ENCODE peak calls at places on chromosomes 5 and 9, in four cellular contexts. Y, G, H and R are unnamed samples.

GRCh38 chr5:67290620-67291019 is 94.0 kb upstream of the CD180 start:
- DNase-seq in H (no peak), G (no peak), Y (no peak), R (no peak)

GRCh38 chr9:114112325-114112724 is 13.2 kb upstream of the KIF12 start:
- DNase-seq in Y (no peak), G (no peak), H (no peak), R (no peak)

GRCh38 chr5:72641164-72641563 is 134.0 kb upstream of the ZNF366 start:
- DNase-seq in H (no peak), Y (no peak), G (no peak), R (no peak)

GRCh38 chr9:36714161-36714560 is 141.5 kb downstream of the MELK start:
- DNase-seq in G (no peak), Y (no peak), H (no peak), R (no peak)

GRCh38 chr9:297104-297794 is 82.6 kb downstream of the DOCK8 start:
- DNase-seq in Y (no peak), H (no peak), G (peak), R (peak)

GRCh38 chr5:5421149-5421960 is 1.1 kb upstream of the ICE1 start:
- DNase-seq in H (no peak), Y (peak), G (no peak), R (no peak)

GRCh38 chr9:127854169-127854833 is at the start of gene ENG:
- DNase-seq in Y (peak), H (no peak), G (peak), R (no peak)

GRCh38 chr5:77087484-77088291 is 603 bp upstream of the ZBED3 start:
- DNase-seq in G (peak), Y (no peak), H (no peak), R (no peak)

GRCh38 chr9:22279621-22280020 is 167.0 kb upstream of the DMRTA1 start:
- DNase-seq in G (no peak), H (no peak), Y (no peak), R (no peak)

GRCh38 chr5:123098767-123099513 is 9.9 kb downstream of the PRDM6 start:
- DNase-seq in H (no peak), Y (no peak), G (no peak), R (no peak)

GRCh38 chr5:77832166-77832770 is 56.1 kb upstream of the TBCA start:
- DNase-seq in H (no peak), G (no peak), Y (no peak), R (no peak)

GRCh38 chr5:172274951-172275753 is 8.4 kb downstream of the UBTD2 start:
- DNase-seq in Y (peak), G (no peak), H (peak), R (peak)

GRCh38 chr9:91412895-91413294 is 10.7 kb downstream of the NFIL3 start:
- DNase-seq in G (no peak), H (no peak), Y (no peak), R (no peak)

GRCh38 chr5:16234598-16234997 is 55.0 kb upstream of the MARCHF11 start:
- DNase-seq in G (no peak), Y (no peak), H (no peak), R (no peak)

GRCh38 chr5:88049156-88049555 is 219.5 kb downstream of the TMEM161B start:
- DNase-seq in G (no peak), Y (no peak), H (no peak), R (no peak)

GRCh38 chr5:35671516-35671915 is 53.9 kb downstream of the SPEF2 start:
- DNase-seq in Y (no peak), G (no peak), H (no peak), R (no peak)

GRCh38 chr5:142840591-142840990 is 70.4 kb downstream of the ARHGAP26 start:
- DNase-seq in H (no peak), G (no peak), Y (no peak), R (no peak)

GRCh38 chr5:111478266-111478665 is 34.1 kb downstream of the STARD4 start:
- DNase-seq in Y (no peak), G (no peak), H (no peak), R (no peak)

DNA sequence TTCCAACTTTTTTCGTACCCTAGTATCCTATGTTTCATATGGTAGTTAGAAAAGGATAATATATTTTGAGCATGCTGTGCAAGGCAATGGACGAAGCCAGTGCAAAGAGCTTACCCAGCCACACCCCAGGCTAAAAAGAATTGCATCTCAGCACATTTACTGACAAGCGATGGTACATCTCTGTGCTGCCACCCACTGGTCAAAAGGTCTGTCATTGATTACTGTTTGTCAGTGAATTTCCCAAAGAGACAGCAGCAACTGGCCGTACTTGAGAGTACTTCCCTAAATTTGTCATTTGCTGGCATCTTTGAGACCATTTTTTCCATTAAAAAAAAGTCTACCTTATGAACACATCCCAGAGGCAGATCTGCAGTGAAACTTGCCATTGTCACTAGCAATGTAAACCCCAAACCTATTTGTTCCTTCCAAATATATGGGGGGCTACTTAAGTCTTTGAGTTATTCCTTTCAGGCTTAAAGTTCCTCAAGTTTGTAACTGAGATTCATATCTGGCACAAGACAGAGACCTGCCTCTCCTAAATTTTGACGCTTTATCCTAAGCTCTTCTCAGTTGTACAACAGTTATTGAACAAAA is 184.3 kb downstream of the CTNND2 start:
- DNase-seq in G (no peak), Y (peak), H (no peak), R (no peak)
- TF ChIP-seq CTCF in G (no peak), Y (peak), H (no peak), R (no peak)

GRCh38 chr9:98208635-98209034 is 16.2 kb upstream of the CORO2A start:
- DNase-seq in Y (no peak), H (no peak), G (no peak), R (no peak)

GRCh38 chr9:98206754-98207153 is 14.3 kb upstream of the CORO2A start:
- DNase-seq in H (no peak), Y (no peak), G (no peak), R (no peak)

GRCh38 chr9:98210435-98210834 is 18.0 kb upstream of the CORO2A start:
- DNase-seq in Y (no peak), G (no peak), H (no peak), R (no peak)

GRCh38 chr9:98209530-98209929 is 17.1 kb upstream of the CORO2A start:
- DNase-seq in Y (no peak), G (no peak), H (no peak), R (no peak)

DNA sequence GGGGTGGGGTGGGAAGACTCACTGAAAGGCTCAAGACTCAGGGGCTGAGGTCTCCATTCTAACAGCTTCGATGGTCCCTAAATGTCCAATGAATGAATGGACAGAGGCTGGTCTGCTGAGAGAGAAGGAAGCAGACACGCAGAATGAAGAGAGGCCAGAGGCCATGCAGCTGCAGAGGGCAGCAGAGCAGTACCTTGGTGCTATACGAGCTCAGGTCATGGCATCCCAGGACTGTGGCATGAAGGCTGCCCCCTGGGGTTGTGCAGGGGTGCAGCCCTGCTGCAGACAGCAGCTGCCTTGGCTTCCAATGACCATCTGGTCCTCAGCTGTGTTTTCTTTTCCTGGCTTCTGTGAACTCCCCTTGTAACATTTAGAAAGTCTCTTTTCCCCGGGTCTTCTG is 15.2 kb upstream of the CORO2A start:
- DNase-seq in G (no peak), H (no peak), Y (no peak), R (no peak)
- TF ChIP-seq CTCF in G (no peak), H (no peak), Y (no peak), R (no peak)

DNA sequence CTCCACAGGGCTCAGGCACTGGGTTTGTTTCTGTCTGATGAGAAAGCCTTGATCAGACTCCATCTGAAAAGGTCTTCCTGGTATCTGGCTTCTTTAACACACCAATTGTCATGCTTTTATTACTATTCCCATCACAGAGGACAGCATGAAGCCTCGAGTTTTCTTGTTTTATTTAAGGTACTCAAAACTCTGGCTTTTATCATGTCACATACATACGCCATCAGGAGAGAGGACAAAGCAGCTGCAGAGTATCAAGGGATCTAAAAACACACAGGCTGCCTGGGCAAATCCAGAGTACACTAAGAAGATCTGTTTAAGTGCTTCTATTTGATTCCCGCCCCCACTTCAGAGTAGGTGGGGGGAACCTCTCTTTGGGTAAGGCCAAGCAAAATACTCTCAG is 277.2 kb downstream of the SPOCK1 start:
- DNase-seq in Y (no peak), G (no peak), H (no peak), R (no peak)
- TF ChIP-seq CTCF in Y (no peak), G (no peak), H (no peak), R (no peak)

GRCh38 chr5:132677682-132678400 is 4.1 kb downstream of the IL4 start:
- DNase-seq in G (peak), Y (no peak), H (no peak), R (no peak)

GRCh38 chr5:132678735-132679134 is 4.9 kb downstream of the IL4 start:
- DNase-seq in Y (no peak), H (no peak), G (peak), R (no peak)

GRCh38 chr5:132675936-132676689 is 2.3 kb downstream of the IL4 start:
- DNase-seq in G (peak), H (no peak), Y (no peak), R (no peak)

GRCh38 chr5:132679166-132679565 is 5.4 kb downstream of the IL4 start:
- DNase-seq in Y (no peak), G (peak), H (no peak), R (no peak)

DNA sequence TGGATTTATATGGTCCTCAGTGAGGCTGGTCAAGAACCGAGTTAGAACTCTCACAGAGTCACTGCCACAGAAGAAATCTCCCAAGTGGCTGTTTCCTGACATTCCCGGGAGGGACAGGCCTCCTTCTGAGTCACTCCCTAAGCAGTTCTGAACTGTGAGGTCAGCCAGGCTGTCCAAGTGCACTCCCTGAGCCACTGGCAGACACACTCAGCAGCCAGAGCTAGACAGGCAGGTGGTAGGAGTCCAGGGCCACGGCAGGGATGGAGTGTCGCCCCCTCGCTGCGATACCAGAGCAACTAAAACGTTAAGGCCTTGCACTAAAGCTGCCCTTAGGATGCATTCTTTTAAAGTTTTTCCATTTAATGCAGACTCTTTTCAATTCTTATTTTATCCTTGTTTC is 3.4 kb downstream of the IL4 start:
- DNase-seq in H (no peak), G (peak), Y (peak), R (no peak)
- TF ChIP-seq CTCF in H (no peak), G (peak), Y (peak), R (no peak)

DNA sequence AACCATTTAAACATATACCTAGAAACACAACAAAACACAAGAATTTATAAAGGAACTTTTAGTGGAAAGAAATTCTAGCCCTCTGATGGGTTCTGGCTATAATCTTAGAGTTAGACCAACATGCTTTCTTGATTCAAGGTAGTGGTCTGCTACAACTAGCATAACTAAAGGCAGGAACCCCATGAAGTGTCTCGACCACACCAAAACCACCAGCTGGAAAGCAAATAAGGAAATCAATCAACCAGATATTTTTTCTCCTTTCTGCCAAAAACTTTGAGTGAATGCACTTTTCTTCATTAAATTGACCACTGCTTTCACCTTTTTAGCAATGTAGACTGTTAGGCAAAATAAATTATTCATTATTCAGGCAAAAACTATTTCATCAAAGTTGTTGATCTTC is 346.4 kb downstream of the EBF1 start:
- DNase-seq in G (no peak), Y (no peak), H (no peak), R (no peak)
- TF ChIP-seq CTCF in G (no peak), Y (no peak), H (no peak), R (no peak)

GRCh38 chr5:13217636-13218035 is 726.9 kb downstream of the DNAH5 start:
- DNase-seq in G (no peak), Y (no peak), H (no peak), R (no peak)

GRCh38 chr5:13214182-13214581 is 730.3 kb downstream of the DNAH5 start:
- DNase-seq in G (no peak), H (no peak), Y (no peak), R (no peak)

GRCh38 chr5:13215806-13216205 is 728.7 kb downstream of the DNAH5 start:
- DNase-seq in Y (no peak), H (no peak), G (no peak), R (no peak)

GRCh38 chr5:13215370-13215769 is 729.1 kb downstream of the DNAH5 start:
- DNase-seq in H (no peak), G (no peak), Y (no peak), R (no peak)

GRCh38 chr5:13218518-13218917 is 726.0 kb downstream of the DNAH5 start:
- DNase-seq in H (no peak), Y (no peak), G (no peak), R (no peak)
- TF ChIP-seq CTCF in H (no peak), Y (peak), G (no peak), R (no peak)

DNA sequence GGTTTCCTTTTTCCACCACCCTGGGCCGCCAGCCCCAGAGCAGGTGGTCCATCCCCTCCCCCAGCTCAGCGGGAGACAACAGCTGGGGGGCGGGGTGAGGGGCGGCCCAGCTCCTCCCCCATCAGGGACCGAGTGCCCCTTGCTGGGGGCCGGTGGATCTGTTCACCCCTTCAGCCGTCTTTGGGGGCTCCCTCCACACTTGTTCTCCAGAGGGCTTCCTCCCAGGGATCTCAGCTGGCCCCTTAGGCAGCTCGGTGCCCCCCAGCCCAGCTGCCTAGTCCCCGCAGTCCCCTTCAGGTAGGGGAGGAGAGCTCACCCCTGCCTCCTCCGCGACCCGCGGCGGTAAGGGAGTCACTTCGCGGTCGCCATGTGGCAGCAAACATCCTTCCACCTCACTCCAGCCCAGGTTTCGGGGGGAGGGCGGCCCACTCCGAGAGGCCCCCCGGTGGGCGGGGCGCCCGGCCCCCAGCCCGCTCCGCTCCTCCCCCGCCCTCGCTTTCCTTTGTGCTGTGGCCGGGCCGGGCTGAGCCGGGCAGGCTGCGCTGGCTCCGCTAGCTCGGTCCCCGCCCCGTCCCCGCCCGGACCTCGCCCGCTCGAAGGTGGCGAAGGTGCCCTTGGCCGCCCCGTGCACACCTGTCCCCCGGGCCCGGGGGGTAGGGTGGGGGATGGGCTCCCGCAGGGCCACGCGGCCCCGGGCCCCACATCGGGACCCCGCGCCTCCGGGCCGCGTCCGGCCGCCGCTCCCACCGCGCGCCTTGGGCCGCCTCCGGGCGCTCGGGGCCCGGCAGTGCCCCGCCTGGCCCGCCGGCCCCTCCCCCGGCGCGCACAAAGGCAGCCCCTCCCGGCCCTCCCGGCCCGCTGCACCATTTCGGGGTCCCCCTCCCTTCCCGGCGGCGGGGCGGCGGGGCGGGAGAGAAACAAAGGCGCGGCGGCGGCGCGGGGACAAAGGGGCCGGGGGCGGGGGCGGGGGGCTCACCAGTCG is 683 bp downstream of the DBN1 start:
- DNase-seq in Y (no peak), H (no peak), G (peak), R (peak)
- TF ChIP-seq CTCF in Y (no peak), H (no peak), G (no peak), R (no peak)

DNA sequence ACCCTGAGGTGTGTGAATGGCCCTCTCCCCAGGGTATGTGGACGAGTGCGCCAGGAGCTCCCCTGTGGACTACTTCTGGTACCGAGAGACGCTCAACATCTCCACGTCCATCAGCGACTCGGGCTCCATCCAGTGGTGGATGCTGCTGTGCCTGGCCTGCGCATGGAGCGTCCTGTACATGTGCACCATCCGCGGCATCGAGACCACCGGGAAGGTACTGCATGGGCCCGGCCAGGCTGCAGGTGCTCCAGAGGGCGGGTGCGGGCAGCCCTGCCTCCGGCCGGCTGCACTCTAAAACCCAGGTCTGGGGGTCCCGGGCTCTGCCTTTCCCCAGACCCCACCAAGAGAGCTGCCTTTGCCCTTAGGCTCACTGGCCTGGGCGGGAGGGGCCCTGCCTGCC is 10.9 kb downstream of the SLC6A19 start:
- DNase-seq in Y (no peak), G (no peak), H (no peak), R (no peak)
- TF ChIP-seq CTCF in Y (no peak), G (no peak), H (no peak), R (no peak)